ENCODE peak calls at places on chromosome 22, in six cellular contexts. One of them, this sample, is unnamed.

GRCh38 chr22:31652911-31653684 is 8.9 kb downstream of the PISD start:
- DNase-seq in iris pigment epithelial cell: no peak
- DNase-seq in brain microvascular endothelial cell: no peak
- DNase-seq in suprapubic skin: no peak
- DNase-seq in ELF-1: no peak
- DNase-seq in spleen: no peak
- DNase-seq in this sample: no peak

GRCh38 chr22:36022162-36022561 is 6.5 kb downstream of the RBFOX2 start:
- DNase-seq in iris pigment epithelial cell: peak; percentile 78
- DNase-seq in brain microvascular endothelial cell: peak; percentile 24
- DNase-seq in suprapubic skin: no peak
- DNase-seq in spleen: no peak
- DNase-seq in ELF-1: no peak
- DNase-seq in this sample: no peak

GRCh38 chr22:20102203-20102780 is 13.6 kb upstream of the RANBP1 start:
- DNase-seq in brain microvascular endothelial cell: no peak
- DNase-seq in iris pigment epithelial cell: no peak
- DNase-seq in suprapubic skin: no peak
- DNase-seq in ELF-1: no peak
- DNase-seq in spleen: peak; percentile 21
- DNase-seq in this sample: no peak

GRCh38 chr22:17113600-17113999 is 7.6 kb downstream of the TMEM121B start:
- DNase-seq in iris pigment epithelial cell: no peak
- DNase-seq in ELF-1: no peak
- DNase-seq in suprapubic skin: no peak
- DNase-seq in spleen: peak; percentile 64
- DNase-seq in brain microvascular endothelial cell: no peak
- DNase-seq in this sample: no peak

GRCh38 chr22:50271519-50271970 is 1.4 kb upstream of the MAPK11 start:
- DNase-seq in ELF-1: peak; percentile 87
- DNase-seq in suprapubic skin: no peak
- DNase-seq in brain microvascular endothelial cell: no peak
- DNase-seq in iris pigment epithelial cell: peak; percentile 61
- DNase-seq in spleen: peak; percentile 88
- DNase-seq in this sample: peak; percentile 81

GRCh38 chr22:32407332-32407731 is 4.7 kb downstream of the RTCB start:
- DNase-seq in suprapubic skin: no peak
- DNase-seq in brain microvascular endothelial cell: no peak
- DNase-seq in spleen: no peak
- DNase-seq in iris pigment epithelial cell: no peak
- DNase-seq in ELF-1: no peak
- DNase-seq in this sample: no peak

GRCh38 chr22:40666151-40666848 is 13.0 kb upstream of the MCHR1 start:
- DNase-seq in suprapubic skin: no peak
- DNase-seq in iris pigment epithelial cell: no peak
- DNase-seq in ELF-1: no peak
- DNase-seq in brain microvascular endothelial cell: no peak
- DNase-seq in spleen: no peak
- DNase-seq in this sample: no peak

GRCh38 chr22:22078329-22078728 is 95.7 kb upstream of the TOP3B start:
- DNase-seq in iris pigment epithelial cell: no peak
- DNase-seq in suprapubic skin: no peak
- DNase-seq in ELF-1: no peak
- DNase-seq in brain microvascular endothelial cell: no peak
- DNase-seq in spleen: no peak
- DNase-seq in this sample: no peak

GRCh38 chr22:22721681-22722309 is 77.4 kb downstream of the GGTLC2 start:
- DNase-seq in iris pigment epithelial cell: peak; percentile 89
- DNase-seq in spleen: no peak
- DNase-seq in brain microvascular endothelial cell: peak; percentile 53
- DNase-seq in ELF-1: no peak
- DNase-seq in suprapubic skin: no peak
- DNase-seq in this sample: no peak

GRCh38 chr22:37171662-37172061 is 16.4 kb downstream of the C1QTNF6 start:
- DNase-seq in brain microvascular endothelial cell: no peak
- DNase-seq in spleen: no peak
- DNase-seq in suprapubic skin: no peak
- DNase-seq in iris pigment epithelial cell: no peak
- DNase-seq in ELF-1: no peak
- DNase-seq in this sample: no peak

GRCh38 chr22:41001722-41002122 is 50.5 kb downstream of the RBX1 start:
- DNase-seq in brain microvascular endothelial cell: peak; percentile 11
- DNase-seq in iris pigment epithelial cell: peak; percentile 62
- DNase-seq in ELF-1: peak; percentile 90
- DNase-seq in spleen: no peak
- DNase-seq in suprapubic skin: no peak
- DNase-seq in this sample: no peak

GRCh38 chr22:28710889-28711285 is 30.7 kb downstream of the CHEK2 start:
- DNase-seq in suprapubic skin: no peak
- DNase-seq in spleen: no peak
- DNase-seq in iris pigment epithelial cell: peak; percentile 43
- DNase-seq in ELF-1: no peak
- DNase-seq in brain microvascular endothelial cell: peak; percentile 24
- DNase-seq in this sample: no peak

GRCh38 chr22:38924197-38924952 is 33.0 kb upstream of the APOBEC3A start:
- DNase-seq in ELF-1: no peak
- DNase-seq in iris pigment epithelial cell: peak; percentile 91
- DNase-seq in spleen: no peak
- DNase-seq in suprapubic skin: no peak
- DNase-seq in brain microvascular endothelial cell: peak; percentile 88
- DNase-seq in this sample: peak; percentile 43

GRCh38 chr22:17777005-17777716 is 2.9 kb upstream of the BID start:
- DNase-seq in ELF-1: no peak
- DNase-seq in iris pigment epithelial cell: no peak
- DNase-seq in suprapubic skin: no peak
- DNase-seq in brain microvascular endothelial cell: no peak
- DNase-seq in spleen: peak; percentile 93
- DNase-seq in this sample: no peak

GRCh38 chr22:39396156-39396796 is 3.3 kb upstream of the TAB1 start:
- DNase-seq in suprapubic skin: no peak
- DNase-seq in ELF-1: no peak
- DNase-seq in spleen: no peak
- DNase-seq in iris pigment epithelial cell: no peak
- DNase-seq in brain microvascular endothelial cell: peak; percentile 14
- DNase-seq in this sample: no peak

GRCh38 chr22:44901301-44901700 is 108.5 kb downstream of the PHF21B start:
- DNase-seq in ELF-1: no peak
- DNase-seq in spleen: no peak
- DNase-seq in brain microvascular endothelial cell: no peak
- DNase-seq in iris pigment epithelial cell: peak; percentile 5
- DNase-seq in suprapubic skin: peak; percentile 9
- DNase-seq in this sample: no peak

GRCh38 chr22:19844423-19845368 is 10.0 kb downstream of the GNB1L start:
- DNase-seq in ELF-1: no peak
- DNase-seq in brain microvascular endothelial cell: peak; percentile 33
- DNase-seq in iris pigment epithelial cell: peak; percentile 35
- DNase-seq in spleen: peak; percentile 93
- DNase-seq in suprapubic skin: peak; percentile 82
- DNase-seq in this sample: no peak

GRCh38 chr22:27719535-27720227 is 81.9 kb downstream of the MN1 start:
- DNase-seq in spleen: peak; percentile 48
- DNase-seq in suprapubic skin: no peak
- DNase-seq in iris pigment epithelial cell: no peak
- DNase-seq in brain microvascular endothelial cell: peak; percentile 11
- DNase-seq in ELF-1: peak; percentile 50
- DNase-seq in this sample: peak; percentile 59

GRCh38 chr22:23100124-23100801 is 29.9 kb downstream of the GNAZ start:
- DNase-seq in iris pigment epithelial cell: no peak
- DNase-seq in ELF-1: no peak
- DNase-seq in spleen: no peak
- DNase-seq in suprapubic skin: no peak
- DNase-seq in brain microvascular endothelial cell: no peak
- DNase-seq in this sample: no peak

GRCh38 chr22:43811777-43812148 is 342 bp downstream of the EFCAB6 start:
- DNase-seq in ELF-1: no peak
- DNase-seq in spleen: no peak
- DNase-seq in brain microvascular endothelial cell: peak; percentile 10
- DNase-seq in suprapubic skin: no peak
- DNase-seq in iris pigment epithelial cell: peak; percentile 71
- DNase-seq in this sample: no peak

GRCh38 chr22:36404436-36404835 is 16.7 kb upstream of the MYH9 start:
- DNase-seq in iris pigment epithelial cell: no peak
- DNase-seq in spleen: no peak
- DNase-seq in suprapubic skin: no peak
- DNase-seq in brain microvascular endothelial cell: no peak
- DNase-seq in ELF-1: no peak
- DNase-seq in this sample: no peak

This sample was measured in HEK293T.